ENCODE peak calls at places on chromosomes 5 and 9, in nine cellular contexts. One of them, this sample, is unnamed.

GRCh38 chr5:156815988-156816599 is 34.0 kb upstream of the PPP1R2B start:
- DNase-seq in NCI-H1092 treated with DMSO at 0.1 percent for 48 hours: peak
- DNase-seq in GM18507: no peak
- DNase-seq in activated CD4-positive, CD25-positive, alpha-beta regulatory T cell treated with anti-CD3 and anti-CD28 coated beads, Interleukin-2, amount 50 U/mL, for 72 hours: no peak
- DNase-seq in hepatocyte: peak
- DNase-seq in GM04504: peak
- DNase-seq in mesendoderm: peak
- DNase-seq in endothelial cell of umbilical vein: no peak
- DNase-seq in naive thymus-derived CD8-positive, alpha-beta T cell: no peak
- DNase-seq in this sample: no peak

GRCh38 chr9:93148721-93149120 is 14.7 kb upstream of the NINJ1 start:
- DNase-seq in endothelial cell of umbilical vein: no peak
- DNase-seq in NCI-H1092 treated with DMSO at 0.1 percent for 48 hours: no peak
- DNase-seq in mesendoderm: no peak
- DNase-seq in hepatocyte: no peak
- DNase-seq in GM18507: no peak
- DNase-seq in naive thymus-derived CD8-positive, alpha-beta T cell: no peak
- DNase-seq in activated CD4-positive, CD25-positive, alpha-beta regulatory T cell treated with anti-CD3 and anti-CD28 coated beads, Interleukin-2, amount 50 U/mL, for 72 hours: no peak
- DNase-seq in GM04504: no peak
- DNase-seq in this sample: no peak

GRCh38 chr5:4295663-4296339 is 700.2 kb downstream of the IRX1 start:
- DNase-seq in GM04504: no peak
- DNase-seq in GM18507: no peak
- DNase-seq in mesendoderm: peak
- DNase-seq in naive thymus-derived CD8-positive, alpha-beta T cell: no peak
- DNase-seq in NCI-H1092 treated with DMSO at 0.1 percent for 48 hours: no peak
- DNase-seq in hepatocyte: peak
- DNase-seq in activated CD4-positive, CD25-positive, alpha-beta regulatory T cell treated with anti-CD3 and anti-CD28 coated beads, Interleukin-2, amount 50 U/mL, for 72 hours: no peak
- DNase-seq in endothelial cell of umbilical vein: no peak
- DNase-seq in this sample: no peak

GRCh38 chr5:761854-762685 is 22.5 kb downstream of the ZDHHC11B start:
- DNase-seq in GM18507: no peak
- DNase-seq in endothelial cell of umbilical vein: no peak
- DNase-seq in GM04504: no peak
- DNase-seq in naive thymus-derived CD8-positive, alpha-beta T cell: no peak
- DNase-seq in NCI-H1092 treated with DMSO at 0.1 percent for 48 hours: peak
- DNase-seq in mesendoderm: no peak
- DNase-seq in activated CD4-positive, CD25-positive, alpha-beta regulatory T cell treated with anti-CD3 and anti-CD28 coated beads, Interleukin-2, amount 50 U/mL, for 72 hours: peak
- DNase-seq in hepatocyte: peak
- DNase-seq in this sample: no peak

GRCh38 chr5:62331921-62332320 is 25.9 kb downstream of the KIF2A start:
- DNase-seq in hepatocyte: no peak
- DNase-seq in mesendoderm: no peak
- DNase-seq in naive thymus-derived CD8-positive, alpha-beta T cell: no peak
- DNase-seq in endothelial cell of umbilical vein: no peak
- DNase-seq in NCI-H1092 treated with DMSO at 0.1 percent for 48 hours: no peak
- DNase-seq in GM04504: no peak
- DNase-seq in GM18507: no peak
- DNase-seq in activated CD4-positive, CD25-positive, alpha-beta regulatory T cell treated with anti-CD3 and anti-CD28 coated beads, Interleukin-2, amount 50 U/mL, for 72 hours: no peak
- DNase-seq in this sample: no peak

GRCh38 chr5:155189981-155190380 is 176.4 kb downstream of the KIF4B start:
- DNase-seq in activated CD4-positive, CD25-positive, alpha-beta regulatory T cell treated with anti-CD3 and anti-CD28 coated beads, Interleukin-2, amount 50 U/mL, for 72 hours: no peak
- DNase-seq in GM04504: no peak
- DNase-seq in endothelial cell of umbilical vein: no peak
- DNase-seq in mesendoderm: no peak
- DNase-seq in hepatocyte: no peak
- DNase-seq in naive thymus-derived CD8-positive, alpha-beta T cell: no peak
- DNase-seq in GM18507: no peak
- DNase-seq in NCI-H1092 treated with DMSO at 0.1 percent for 48 hours: no peak
- DNase-seq in this sample: no peak

GRCh38 chr9:113973963-113974413 is 97.9 kb downstream of the ZNF618 start:
- DNase-seq in NCI-H1092 treated with DMSO at 0.1 percent for 48 hours: no peak
- DNase-seq in hepatocyte: no peak
- DNase-seq in activated CD4-positive, CD25-positive, alpha-beta regulatory T cell treated with anti-CD3 and anti-CD28 coated beads, Interleukin-2, amount 50 U/mL, for 72 hours: no peak
- DNase-seq in endothelial cell of umbilical vein: no peak
- DNase-seq in mesendoderm: peak
- DNase-seq in naive thymus-derived CD8-positive, alpha-beta T cell: no peak
- DNase-seq in GM18507: no peak
- DNase-seq in GM04504: no peak
- DNase-seq in this sample: no peak

GRCh38 chr5:60997721-60998120 is 52.7 kb downstream of the NDUFAF2 start:
- DNase-seq in naive thymus-derived CD8-positive, alpha-beta T cell: no peak
- DNase-seq in mesendoderm: no peak
- DNase-seq in endothelial cell of umbilical vein: no peak
- DNase-seq in activated CD4-positive, CD25-positive, alpha-beta regulatory T cell treated with anti-CD3 and anti-CD28 coated beads, Interleukin-2, amount 50 U/mL, for 72 hours: no peak
- DNase-seq in hepatocyte: no peak
- DNase-seq in NCI-H1092 treated with DMSO at 0.1 percent for 48 hours: no peak
- DNase-seq in GM18507: no peak
- DNase-seq in GM04504: no peak
- DNase-seq in this sample: no peak

GRCh38 chr9:96565684-96566360 is 53.8 kb downstream of the CDC14B start:
- DNase-seq in mesendoderm: peak
- DNase-seq in endothelial cell of umbilical vein: no peak
- DNase-seq in GM18507: no peak
- DNase-seq in activated CD4-positive, CD25-positive, alpha-beta regulatory T cell treated with anti-CD3 and anti-CD28 coated beads, Interleukin-2, amount 50 U/mL, for 72 hours: no peak
- DNase-seq in GM04504: no peak
- DNase-seq in naive thymus-derived CD8-positive, alpha-beta T cell: no peak
- DNase-seq in NCI-H1092 treated with DMSO at 0.1 percent for 48 hours: no peak
- DNase-seq in hepatocyte: peak
- DNase-seq in this sample: no peak

GRCh38 chr5:148146487-148146886 is 21.9 kb upstream of the SPINK14 start:
- DNase-seq in GM18507: no peak
- DNase-seq in NCI-H1092 treated with DMSO at 0.1 percent for 48 hours: no peak
- DNase-seq in hepatocyte: no peak
- DNase-seq in activated CD4-positive, CD25-positive, alpha-beta regulatory T cell treated with anti-CD3 and anti-CD28 coated beads, Interleukin-2, amount 50 U/mL, for 72 hours: no peak
- DNase-seq in GM04504: no peak
- DNase-seq in endothelial cell of umbilical vein: no peak
- DNase-seq in naive thymus-derived CD8-positive, alpha-beta T cell: no peak
- DNase-seq in mesendoderm: no peak
- DNase-seq in this sample: no peak

GRCh38 chr9:5301544-5301943 is 3.0 kb downstream of the RLN2 start:
- DNase-seq in naive thymus-derived CD8-positive, alpha-beta T cell: peak
- DNase-seq in GM18507: no peak
- DNase-seq in NCI-H1092 treated with DMSO at 0.1 percent for 48 hours: no peak
- DNase-seq in hepatocyte: no peak
- DNase-seq in activated CD4-positive, CD25-positive, alpha-beta regulatory T cell treated with anti-CD3 and anti-CD28 coated beads, Interleukin-2, amount 50 U/mL, for 72 hours: no peak
- DNase-seq in mesendoderm: no peak
- DNase-seq in endothelial cell of umbilical vein: no peak
- DNase-seq in GM04504: no peak
- DNase-seq in this sample: no peak

GRCh38 chr9:6302417-6302816 is 25.8 kb upstream of the TPD52L3 start:
- DNase-seq in NCI-H1092 treated with DMSO at 0.1 percent for 48 hours: no peak
- DNase-seq in GM18507: no peak
- DNase-seq in mesendoderm: no peak
- DNase-seq in GM04504: no peak
- DNase-seq in endothelial cell of umbilical vein: peak
- DNase-seq in hepatocyte: peak
- DNase-seq in activated CD4-positive, CD25-positive, alpha-beta regulatory T cell treated with anti-CD3 and anti-CD28 coated beads, Interleukin-2, amount 50 U/mL, for 72 hours: no peak
- DNase-seq in naive thymus-derived CD8-positive, alpha-beta T cell: no peak
- DNase-seq in this sample: no peak

GRCh38 chr9:110105107-110105506 is 102.9 kb downstream of the C9orf152 start:
- DNase-seq in activated CD4-positive, CD25-positive, alpha-beta regulatory T cell treated with anti-CD3 and anti-CD28 coated beads, Interleukin-2, amount 50 U/mL, for 72 hours: no peak
- DNase-seq in mesendoderm: no peak
- DNase-seq in endothelial cell of umbilical vein: peak
- DNase-seq in NCI-H1092 treated with DMSO at 0.1 percent for 48 hours: no peak
- DNase-seq in GM04504: no peak
- DNase-seq in GM18507: no peak
- DNase-seq in hepatocyte: no peak
- DNase-seq in naive thymus-derived CD8-positive, alpha-beta T cell: no peak
- DNase-seq in this sample: no peak

GRCh38 chr9:655875-656274 is 185.6 kb upstream of the DMRT1 start:
- DNase-seq in GM04504: no peak
- DNase-seq in hepatocyte: no peak
- DNase-seq in NCI-H1092 treated with DMSO at 0.1 percent for 48 hours: no peak
- DNase-seq in naive thymus-derived CD8-positive, alpha-beta T cell: no peak
- DNase-seq in endothelial cell of umbilical vein: no peak
- DNase-seq in mesendoderm: peak
- DNase-seq in GM18507: no peak
- DNase-seq in activated CD4-positive, CD25-positive, alpha-beta regulatory T cell treated with anti-CD3 and anti-CD28 coated beads, Interleukin-2, amount 50 U/mL, for 72 hours: no peak
- DNase-seq in this sample: no peak

GRCh38 chr5:5638193-5638592 is 215.7 kb downstream of the ICE1 start:
- DNase-seq in naive thymus-derived CD8-positive, alpha-beta T cell: no peak
- DNase-seq in hepatocyte: no peak
- DNase-seq in activated CD4-positive, CD25-positive, alpha-beta regulatory T cell treated with anti-CD3 and anti-CD28 coated beads, Interleukin-2, amount 50 U/mL, for 72 hours: no peak
- DNase-seq in mesendoderm: peak
- DNase-seq in NCI-H1092 treated with DMSO at 0.1 percent for 48 hours: no peak
- DNase-seq in GM18507: no peak
- DNase-seq in GM04504: no peak
- DNase-seq in endothelial cell of umbilical vein: no peak
- DNase-seq in this sample: no peak